ENCODE peak calls at places on chromosome 16, in nine cellular contexts. F is upper lobe of right lung; U is SK-N-SH; C is CD8-positive, alpha-beta T cell; Y is uterus; A is glutamatergic neuron; V is AG09319; J is fibroblast of pulmonary artery; G is mesothelial cell of epicardium. K is an unnamed sample.

GRCh38 chr16:81558444-81559175 is 114.0 kb downstream of the CMIP start:
- DNase-seq in F (peak), U (no peak), C (no peak), Y (no peak), A (no peak), V (no peak), J (no peak), G (no peak), K (no peak)

GRCh38 chr16:85657996-85658395 is 30.8 kb downstream of the GINS2 start:
- DNase-seq in F (no peak), U (no peak), C (no peak), Y (no peak), A (no peak), V (no peak), J (no peak), G (no peak), K (no peak)

GRCh38 chr16:50263940-50264929 is 2.1 kb upstream of the ADCY7 start:
- DNase-seq in F (no peak), U (no peak), C (no peak), Y (no peak), A (no peak), V (no peak), J (peak), G (no peak), K (no peak)

GRCh38 chr16:35564889-35565288 is 2105.5 kb downstream of the TP53TG3F start:
- DNase-seq in F (no peak), U (no peak), C (no peak), Y (no peak), A (no peak), V (no peak), J (no peak), G (no peak), K (no peak)

GRCh38 chr16:87457724-87458423 is 35.0 kb downstream of the ZCCHC14 start:
- DNase-seq in F (peak), U (peak), C (no peak), Y (no peak), A (no peak), V (peak), J (peak), G (no peak), K (peak)

GRCh38 chr16:66581246-66581952 is 2.1 kb downstream of the CMTM2 start:
- DNase-seq in F (no peak), U (no peak), C (no peak), Y (no peak), A (no peak), V (no peak), J (no peak), G (no peak), K (no peak)

GRCh38 chr16:67227567-67227921 is 614 bp downstream of the TMEM208 start:
- DNase-seq in F (no peak), U (no peak), C (no peak), Y (no peak), A (no peak), V (no peak), J (no peak), G (no peak), K (no peak)

GRCh38 chr16:68068926-68069325 is 16.2 kb upstream of the NFATC3 start:
- DNase-seq in F (no peak), U (no peak), C (no peak), Y (no peak), A (no peak), V (no peak), J (no peak), G (no peak), K (no peak)

GRCh38 chr16:19223235-19223847 is 55.3 kb downstream of the SYT17 start:
- DNase-seq in F (no peak), U (no peak), C (no peak), Y (no peak), A (peak), V (no peak), J (peak), G (no peak), K (peak)

GRCh38 chr16:19863990-19864389 is 20.7 kb downstream of the GPRC5B start:
- DNase-seq in F (no peak), U (no peak), C (no peak), Y (no peak), A (no peak), V (no peak), J (no peak), G (no peak), K (no peak)

GRCh38 chr16:5776876-5777275 is 679.3 kb upstream of the EEF2KMT start:
- DNase-seq in F (no peak), U (no peak), C (no peak), Y (no peak), A (no peak), V (no peak), J (no peak), G (no peak), K (no peak)

GRCh38 chr16:4301177-4301576 is 14.7 kb upstream of the GLIS2 start:
- DNase-seq in F (no peak), U (no peak), C (no peak), Y (no peak), A (no peak), V (no peak), J (no peak), G (no peak), K (no peak)
- TF ChIP-seq CTCF in F (no peak), U (no peak), C (no peak), Y (no peak), A (no peak), V (no peak), J (no peak), G (no peak), K (no peak)

DNA sequence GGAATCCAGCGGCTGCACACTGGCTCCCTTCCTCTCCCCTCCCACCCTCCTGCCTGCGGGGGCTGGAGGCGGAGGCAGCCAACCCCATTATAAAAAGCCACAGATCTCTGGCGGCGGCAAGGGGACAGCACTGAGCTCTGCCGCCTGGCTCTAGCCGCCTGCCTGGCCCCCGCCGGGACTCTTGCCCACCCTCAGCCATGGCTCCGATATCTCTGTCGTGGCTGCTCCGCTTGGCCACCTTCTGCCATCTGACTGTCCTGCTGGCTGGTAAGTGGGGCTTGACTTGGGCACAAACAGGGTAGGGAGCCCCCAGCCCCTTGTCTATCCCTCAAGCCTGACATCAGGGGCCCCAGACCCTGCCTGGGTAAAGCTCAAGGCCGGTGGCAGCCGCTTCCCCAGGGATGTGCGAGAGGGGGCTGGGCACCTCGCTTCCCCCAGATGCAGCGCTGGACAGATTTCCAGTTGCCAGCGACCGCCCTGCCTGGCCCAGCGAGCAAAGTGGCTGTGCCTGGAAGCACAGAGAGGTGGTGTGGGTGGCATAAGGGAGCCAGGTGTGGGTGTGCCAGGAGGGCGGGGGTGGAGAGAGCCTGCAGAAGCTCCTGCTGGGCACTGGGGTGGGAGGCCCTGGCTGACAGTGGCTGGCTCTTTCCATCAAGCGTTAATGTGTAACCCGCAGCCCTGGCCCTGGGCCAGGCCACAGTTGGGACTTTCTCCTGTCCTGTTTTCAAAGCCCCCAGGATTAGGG is at the start of gene CX3CL1:
- DNase-seq in F (peak), U (peak), C (no peak), Y (peak), A (peak), V (no peak), J (peak), G (peak), K (no peak)
- TF ChIP-seq CTCF in F (peak), U (peak), C (no peak), Y (no peak), A (no peak), V (peak), J (no peak), G (no peak), K (no peak)

GRCh38 chr16:1941162-1941923 is 1.7 kb downstream of the MSRB1 start:
- DNase-seq in F (no peak), U (peak), C (no peak), Y (no peak), A (peak), V (no peak), J (no peak), G (no peak), K (no peak)
- TF ChIP-seq CTCF in F (no peak), U (no peak), C (no peak), Y (no peak), A (no peak), V (no peak), J (no peak), G (no peak), K (no peak)

GRCh38 chr16:11684231-11685025 is 16.2 kb downstream of the SNN start:
- DNase-seq in F (no peak), U (no peak), C (no peak), Y (peak), A (no peak), V (no peak), J (no peak), G (no peak), K (no peak)
- TF ChIP-seq CTCF in F (no peak), U (no peak), C (no peak), Y (no peak), A (no peak), V (no peak), J (no peak), G (no peak), K (no peak)

DNA sequence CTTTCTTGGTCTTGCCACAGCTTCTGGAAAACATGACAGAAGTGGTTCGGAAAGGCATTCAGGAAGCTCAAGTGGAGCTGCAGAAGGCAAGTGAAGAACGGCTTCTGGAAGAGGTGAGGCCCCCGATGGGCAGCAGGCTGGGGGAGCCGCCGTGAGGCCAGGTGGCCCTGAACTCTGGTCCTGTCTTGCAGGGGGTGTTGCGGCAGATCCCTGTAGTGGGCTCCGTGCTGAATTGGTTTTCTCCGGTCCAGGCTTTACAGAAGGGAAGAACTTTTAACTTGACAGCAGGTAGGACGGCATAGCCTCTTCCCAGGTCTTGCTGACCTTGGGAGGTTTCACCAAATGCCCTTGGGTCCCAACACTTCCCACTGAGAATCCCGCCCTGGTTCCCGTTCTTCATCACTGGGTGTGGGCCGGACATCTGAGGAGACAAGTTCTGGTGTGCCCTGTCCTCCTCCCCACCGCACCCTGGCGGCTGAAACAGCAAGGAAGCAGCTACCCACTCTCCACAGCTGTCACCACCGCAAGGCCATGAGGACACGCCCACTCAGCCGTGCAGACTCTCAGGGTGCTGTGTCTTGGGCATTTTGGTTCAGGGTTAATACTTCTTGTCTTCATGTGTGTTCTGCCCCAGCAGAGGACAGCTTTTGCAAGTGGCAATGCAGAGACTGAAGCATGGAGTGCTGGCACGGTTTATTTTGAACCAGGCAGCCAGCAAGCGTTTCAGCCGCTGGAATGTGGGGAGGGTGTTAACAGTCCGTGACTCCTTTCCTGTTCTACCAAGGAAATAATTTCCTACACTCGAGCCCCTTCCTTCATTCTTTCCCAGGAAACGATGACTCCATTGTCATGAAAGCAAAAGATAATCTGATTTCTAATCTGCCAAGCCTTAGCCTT is 21.4 kb downstream of the NTAN1 start:
- DNase-seq in F (peak), U (no peak), C (no peak), Y (no peak), A (no peak), V (no peak), J (peak), G (no peak), K (no peak)
- TF ChIP-seq CTCF in F (no peak), U (no peak), C (no peak), Y (no peak), A (no peak), V (no peak), J (peak), G (no peak), K (no peak)

GRCh38 chr16:88534731-88535141 is 35.5 kb upstream of the ZC3H18 start:
- DNase-seq in F (peak), U (no peak), C (peak), Y (no peak), A (peak), V (no peak), J (peak), G (no peak), K (no peak)
- TF ChIP-seq CTCF in F (no peak), U (no peak), C (no peak), Y (peak), A (no peak), V (peak), J (no peak), G (no peak), K (no peak)

DNA sequence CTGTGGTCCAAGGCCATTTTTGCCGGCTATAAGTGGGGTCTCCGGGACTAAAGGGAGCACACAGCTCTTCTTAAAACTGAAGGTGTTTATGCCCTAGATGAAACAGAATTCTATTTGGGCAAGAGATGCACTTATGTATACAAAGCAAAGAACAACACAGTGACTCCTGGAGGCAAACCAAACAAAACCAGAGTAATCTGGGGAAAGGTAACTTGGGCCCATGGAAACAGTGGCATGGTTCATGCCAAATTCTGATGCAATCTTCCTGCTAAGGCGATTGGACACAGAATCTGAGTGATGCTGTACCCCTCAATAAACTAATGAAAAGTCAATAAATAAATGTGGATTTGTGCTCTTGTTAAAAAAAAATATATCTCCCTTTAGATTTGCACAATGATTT is 20.2 kb upstream of the SHISA9 start:
- DNase-seq in F (no peak), U (no peak), C (no peak), Y (no peak), A (no peak), V (no peak), J (no peak), G (no peak), K (no peak)
- TF ChIP-seq CTCF in F (no peak), U (no peak), C (no peak), Y (no peak), A (no peak), V (no peak), J (no peak), G (no peak), K (no peak)

GRCh38 chr16:54939537-54940278 is 9.0 kb downstream of the IRX5 start:
- DNase-seq in F (no peak), U (no peak), C (no peak), Y (no peak), A (peak), V (no peak), J (no peak), G (no peak), K (no peak)

GRCh38 chr16:54936979-54937672 is 6.5 kb downstream of the IRX5 start:
- DNase-seq in F (peak), U (no peak), C (no peak), Y (no peak), A (peak), V (no peak), J (no peak), G (peak), K (no peak)

GRCh38 chr16:54938351-54939346 is 8.0 kb downstream of the IRX5 start:
- DNase-seq in F (peak), U (no peak), C (no peak), Y (no peak), A (peak), V (no peak), J (no peak), G (no peak), K (no peak)

GRCh38 chr16:54936086-54936978 is 5.7 kb downstream of the IRX5 start:
- DNase-seq in F (no peak), U (no peak), C (no peak), Y (no peak), A (peak), V (no peak), J (no peak), G (no peak), K (no peak)

GRCh38 chr16:54937673-54938350 is 7.1 kb downstream of the IRX5 start:
- DNase-seq in F (peak), U (no peak), C (no peak), Y (no peak), A (no peak), V (no peak), J (no peak), G (no peak), K (no peak)
- TF ChIP-seq CTCF in F (no peak), U (no peak), C (no peak), Y (no peak), A (peak), V (no peak), J (no peak), G (peak), K (no peak)

GRCh38 chr16:69311533-69312388 is 611 bp downstream of the VPS4A start:
- DNase-seq in F (peak), U (peak), C (peak), Y (no peak), A (peak), V (no peak), J (peak), G (no peak), K (no peak)
- TF ChIP-seq CTCF in F (no peak), U (peak), C (no peak), Y (no peak), A (no peak), V (no peak), J (no peak), G (no peak), K (no peak)

K was measured in HFF-Myc.